ENCODE peak calls at places on chromosomes 5 and 9, in five cellular contexts. M, Z, V, F and Y are unnamed samples. For H3K4me1, the result is how much of the 10 kb centered on the place peaks cover.

GRCh38 chr5:163563880-163564279 is 58.5 kb downstream of the MAT2B start:
- DNase-seq in M (no peak), Z (no peak), V (no peak), F (no peak), Y (no peak)

GRCh38 chr5:41182666-41183065 is 30.7 kb downstream of the C6 start:
- DNase-seq in M (peak), Z (no peak), V (no peak), F (no peak), Y (no peak)

GRCh38 chr9:7097785-7098420 is 340.1 kb downstream of the KDM4C start:
- DNase-seq in M (peak), Z (peak), V (no peak), F (peak), Y (no peak)

GRCh38 chr9:93652604-93653592 is 76.5 kb downstream of the PHF2 start:
- DNase-seq in M (no peak), Z (no peak), V (no peak), F (no peak), Y (no peak)

GRCh38 chr9:112819635-112820496 is 69.3 kb downstream of the SNX30 start:
- DNase-seq in M (peak), Z (peak), V (peak), F (peak), Y (peak)

GRCh38 chr9:117763314-117763713 is 59.1 kb downstream of the TLR4 start:
- DNase-seq in M (peak), Z (peak), V (no peak), F (no peak), Y (peak)

GRCh38 chr5:172932313-172933017 is 26.8 kb upstream of the RPL26L1 start:
- DNase-seq in M (peak), Z (peak), V (peak), F (peak), Y (peak)

GRCh38 chr5:527646-528591 is 3.7 kb upstream of the SLC9A3 start:
- DNase-seq in M (no peak), Z (no peak), V (no peak), F (no peak), Y (no peak)

GRCh38 chr5:95081500-95082355 is 203.2 kb downstream of the MCTP1 start:
- DNase-seq in M (peak), Z (peak), V (no peak), F (peak), Y (peak)

GRCh38 chr5:132812949-132813598 is at the start of gene SOWAHA:
- DNase-seq in M (no peak), Z (no peak), V (no peak), F (no peak), Y (no peak)

GRCh38 chr9:35229066-35229778 is 67.4 kb downstream of the UNC13B start:
- DNase-seq in M (no peak), Z (no peak), V (no peak), F (peak), Y (no peak)

GRCh38 chr9:129523953-129524847 is 96.7 kb downstream of the C9orf50 start:
- DNase-seq in M (no peak), Z (no peak), V (no peak), F (no peak), Y (no peak)

GRCh38 chr9:134025606-134026541 is 593 bp downstream of the BRD3OS start:
- DNase-seq in M (peak), Z (peak), V (peak), F (peak), Y (peak)

GRCh38 chr5:175383350-175383749 is 60.6 kb downstream of the DRD1 start:
- DNase-seq in M (peak), Z (no peak), V (no peak), F (peak), Y (no peak)

GRCh38 chr5:139645495-139645871 is 2.7 kb upstream of the CXXC5 start:
- DNase-seq in M (no peak), Z (no peak), V (no peak), F (no peak), Y (no peak)

GRCh38 chr9:36828574-36829141 is 205.4 kb downstream of the PAX5 start:
- DNase-seq in M (no peak), Z (no peak), V (no peak), F (no peak), Y (no peak)

GRCh38 chr5:5957737-5958136 is 420.6 kb downstream of the MED10 start:
- DNase-seq in M (no peak), Z (no peak), V (no peak), F (no peak), Y (no peak)

GRCh38 chr5:9562101-9562500 is 16.2 kb upstream of the SEMA5A start:
- DNase-seq in M (peak), Z (peak), V (no peak), F (peak), Y (no peak)

GRCh38 chr5:80781356-80781755 is 126.6 kb upstream of the DHFR start:
- DNase-seq in M (peak), Z (peak), V (no peak), F (peak), Y (peak)

GRCh38 chr5:63401434-63402046 is 560.7 kb downstream of the HTR1A start:
- DNase-seq in M (peak), Z (peak), V (peak), F (peak), Y (peak)

GRCh38 chr5:171207256-171207866 is 101.7 kb upstream of the TLX3 start:
- DNase-seq in M (peak), Z (peak), V (peak), F (peak), Y (peak)

GRCh38 chr9:116055536-116055935 is 98.1 kb upstream of the PAPPA start:
- DNase-seq in M (peak), Z (peak), V (no peak), F (no peak), Y (peak)

GRCh38 chr9:100368672-100369071 is 15.9 kb upstream of the TEX10 start:
- DNase-seq in M (no peak), Z (no peak), V (peak), F (no peak), Y (no peak)

GRCh38 chr5:141870226-141870625 is 8.0 kb downstream of the PCDH1 start:
- DNase-seq in M (no peak), Z (no peak), V (no peak), F (no peak), Y (peak)

GRCh38 chr9:935348-935965 is 41.0 kb upstream of the DMRT3 start:
- DNase-seq in M (peak), Z (peak), V (no peak), F (peak), Y (peak)

GRCh38 chr5:135704616-135705015 is 125.8 kb upstream of the CXCL14 start:
- DNase-seq in M (no peak), Z (no peak), V (no peak), F (no peak), Y (no peak)

GRCh38 chr9:137407590-137408300 is 15.2 kb downstream of the EXD3 start:
- DNase-seq in M (no peak), Z (peak), V (no peak), F (no peak), Y (no peak)

GRCh38 chr5:55151923-55152842 is 7.8 kb upstream of the GPX8 start:
- DNase-seq in M (peak), Z (peak), V (no peak), F (peak), Y (peak)

GRCh38 chr9:76662476-76663281 is 101.6 kb upstream of the PCA3 start:
- DNase-seq in M (no peak), Z (no peak), V (no peak), F (no peak), Y (no peak)

GRCh38 chr9:1978941-1979340 is 36.2 kb upstream of the SMARCA2 start:
- DNase-seq in M (peak), Z (peak), V (no peak), F (no peak), Y (peak)

GRCh38 chr5:118301696-118302095 is 686.7 kb downstream of the DTWD2 start:
- DNase-seq in M (no peak), Z (no peak), V (no peak), F (no peak), Y (no peak)

DNA sequence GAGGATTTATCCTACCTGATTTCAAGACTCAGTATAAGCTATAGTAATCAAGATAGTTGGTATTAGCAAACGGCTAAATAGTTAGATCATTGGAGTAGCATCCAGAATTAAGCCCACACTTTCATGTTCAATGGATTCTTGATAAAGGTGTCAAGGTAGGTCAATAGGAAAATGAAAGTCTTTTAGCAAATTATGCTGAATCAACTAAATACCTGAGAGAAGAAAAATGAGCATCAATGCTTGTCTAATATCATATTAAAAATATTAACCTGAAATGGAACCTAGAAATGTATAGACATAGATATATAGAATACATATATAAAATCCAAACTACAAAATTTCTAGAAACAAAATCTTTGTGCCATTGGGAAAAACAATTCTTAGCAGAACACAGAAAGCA is 685.6 kb downstream of the DTWD2 start:
- DNase-seq in M (no peak), Z (no peak), V (no peak), F (no peak), Y (no peak)
- H2AFZ ChIP-seq in M (no peak), Z (no peak), V (no peak), F (no peak), Y (no peak)

DNA sequence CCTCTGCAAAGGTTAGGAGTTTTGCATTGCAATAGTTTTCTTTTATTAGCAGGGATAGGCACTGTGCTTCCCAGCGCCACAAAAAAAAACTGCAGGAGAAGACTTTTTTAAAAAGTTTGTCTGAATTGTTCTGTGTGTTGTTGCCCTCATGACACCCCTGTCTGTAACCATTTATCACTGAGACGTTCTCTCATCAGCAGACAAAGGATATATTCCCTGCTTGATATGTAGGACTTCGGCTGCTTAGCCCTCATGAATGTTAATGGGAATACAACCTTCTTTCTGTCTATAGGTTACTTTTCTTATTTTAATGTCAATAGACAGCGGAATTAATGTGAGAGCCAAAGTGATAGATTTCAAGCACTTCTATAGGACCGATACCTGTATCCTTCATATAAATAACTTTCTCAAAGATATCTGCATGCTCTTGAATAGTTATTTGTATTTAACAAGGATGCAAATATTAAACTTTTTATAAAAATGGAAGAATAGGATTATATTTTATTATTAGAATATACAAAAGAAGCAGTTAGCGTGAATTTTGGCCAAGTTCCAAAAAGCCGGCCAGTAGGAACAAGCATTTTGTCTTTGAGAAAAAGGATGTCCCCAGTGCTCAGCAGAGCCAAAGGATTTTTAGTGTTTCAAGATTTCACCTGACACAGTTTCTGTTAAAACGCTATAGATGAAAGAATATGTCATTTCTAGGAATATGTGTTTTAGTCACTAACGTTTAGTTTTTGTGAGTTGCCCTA is 1.5 kb upstream of the LYSMD3 start:
- DNase-seq in M (no peak), Z (no peak), V (no peak), F (peak), Y (no peak)
- H3K9ac ChIP-seq in M (no peak), Z (peak), V (peak), F (peak), Y (no peak)

GRCh38 chr9:106441283-106441682 is 421.7 kb upstream of the ZNF462 start:
- DNase-seq in M (no peak), Z (no peak), V (no peak), F (peak), Y (no peak)
- H3K4me1 ChIP-seq in M (under half), Z (under half), V (under half), F (under half), Y (under half)

DNA sequence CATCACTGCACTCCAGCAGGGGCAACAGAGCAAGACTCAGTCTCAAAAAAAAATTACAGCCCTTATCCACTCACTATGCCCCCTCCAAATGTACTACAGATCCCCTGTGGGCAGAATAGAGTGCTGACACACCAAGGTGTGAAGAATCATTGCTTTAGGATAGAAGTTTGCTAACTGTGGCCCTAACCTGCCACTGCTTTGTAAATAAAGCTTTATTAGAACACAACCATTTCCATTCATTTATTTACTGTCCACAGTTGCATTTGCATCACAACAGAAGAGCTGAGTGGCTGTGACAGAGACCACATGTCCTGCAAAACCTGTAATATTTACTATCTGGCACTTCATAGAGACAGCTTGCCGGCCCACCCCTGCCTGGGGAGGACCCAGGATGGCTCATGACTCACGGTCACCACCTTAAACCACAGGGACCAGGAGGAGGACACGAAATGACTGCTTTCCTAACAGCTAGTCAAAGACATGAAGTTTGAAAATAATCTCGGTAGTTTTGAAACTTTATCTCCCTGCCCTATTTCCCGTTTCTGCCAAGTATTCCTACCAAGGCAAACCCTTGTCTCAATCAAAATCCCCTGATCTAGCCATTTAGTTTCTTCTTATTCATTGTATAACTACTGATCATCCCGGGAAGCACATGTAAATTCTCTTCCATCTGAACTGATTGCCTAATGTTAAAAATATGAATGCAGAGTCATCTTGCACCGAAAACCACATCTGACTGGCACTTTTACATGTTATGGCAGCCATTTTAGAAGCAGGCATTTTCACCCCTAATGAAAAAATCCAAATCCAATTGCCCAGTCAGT is 206.1 kb downstream of the SLIT3 start:
- DNase-seq in M (peak), Z (peak), V (no peak), F (peak), Y (peak)
- H2AFZ ChIP-seq in M (no peak), Z (peak), V (no peak), F (peak), Y (peak)

GRCh38 chr9:131422241-131422792 is 28.4 kb downstream of the PRRC2B start:
- DNase-seq in M (no peak), Z (peak), V (no peak), F (peak), Y (peak)
- H3K9ac ChIP-seq in M (no peak), Z (no peak), V (no peak), F (no peak), Y (no peak)

GRCh38 chr9:108441251-108441650 is 414.5 kb downstream of the ACTL7B start:
- DNase-seq in M (no peak), Z (no peak), V (no peak), F (no peak), Y (no peak)

GRCh38 chr9:108443278-108443633 is 412.5 kb downstream of the ACTL7B start:
- DNase-seq in M (no peak), Z (peak), V (no peak), F (no peak), Y (peak)

GRCh38 chr9:108443741-108444140 is 412.0 kb downstream of the ACTL7B start:
- DNase-seq in M (peak), Z (peak), V (no peak), F (peak), Y (peak)

GRCh38 chr9:108444400-108445358 is 411.1 kb downstream of the ACTL7B start:
- DNase-seq in M (peak), Z (peak), V (no peak), F (peak), Y (peak)

GRCh38 chr9:108442604-108443277 is 413.0 kb downstream of the ACTL7B start:
- DNase-seq in M (no peak), Z (no peak), V (no peak), F (no peak), Y (no peak)
- H3K4me1 ChIP-seq in M (under half), Z (half or more), V (under half), F (under half), Y (under half)

DNA sequence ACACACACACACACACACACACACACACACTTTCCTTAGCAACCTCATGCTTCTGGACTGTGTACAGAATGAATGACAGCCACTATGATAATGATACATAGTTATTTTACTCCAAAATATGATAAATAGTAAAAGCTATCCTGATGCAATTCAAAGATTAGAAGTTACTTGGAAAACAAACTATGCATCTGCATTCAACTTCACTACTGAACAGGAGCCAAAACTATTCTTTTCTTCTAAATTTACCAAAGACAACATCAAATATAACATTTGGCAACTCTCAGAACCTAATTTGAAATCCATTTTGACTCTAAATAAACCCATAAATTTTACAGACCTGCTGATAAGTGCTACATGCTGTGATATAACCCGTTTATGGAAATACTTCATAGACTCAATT is 33.3 kb downstream of the GLIS3 start:
- DNase-seq in M (no peak), Z (no peak), V (no peak), F (no peak), Y (no peak)
- H2AFZ ChIP-seq in M (no peak), Z (no peak), V (no peak), F (no peak), Y (no peak)

GRCh38 chr9:37921168-37921510 is 17.2 kb upstream of the SLC25A51 start:
- DNase-seq in M (no peak), Z (no peak), V (no peak), F (no peak), Y (no peak)
- H3K9ac ChIP-seq in M (no peak), Z (no peak), V (no peak), F (no peak), Y (no peak)

GRCh38 chr9:127249877-127250276 is 14.7 kb upstream of the GARNL3 start:
- DNase-seq in M (no peak), Z (no peak), V (no peak), F (no peak), Y (no peak)

GRCh38 chr9:127250896-127251391 is 13.6 kb upstream of the GARNL3 start:
- DNase-seq in M (no peak), Z (no peak), V (no peak), F (no peak), Y (no peak)

GRCh38 chr9:127255692-127256091 is 8.9 kb upstream of the GARNL3 start:
- DNase-seq in M (no peak), Z (no peak), V (no peak), F (no peak), Y (no peak)

GRCh38 chr9:127253446-127253845 is 11.1 kb upstream of the GARNL3 start:
- DNase-seq in M (no peak), Z (no peak), V (no peak), F (no peak), Y (no peak)

GRCh38 chr9:127252405-127253093 is 12.0 kb upstream of the GARNL3 start:
- DNase-seq in M (no peak), Z (peak), V (no peak), F (peak), Y (no peak)
- H3K4me1 ChIP-seq in M (under half), Z (under half), V (under half), F (under half), Y (under half)

DNA sequence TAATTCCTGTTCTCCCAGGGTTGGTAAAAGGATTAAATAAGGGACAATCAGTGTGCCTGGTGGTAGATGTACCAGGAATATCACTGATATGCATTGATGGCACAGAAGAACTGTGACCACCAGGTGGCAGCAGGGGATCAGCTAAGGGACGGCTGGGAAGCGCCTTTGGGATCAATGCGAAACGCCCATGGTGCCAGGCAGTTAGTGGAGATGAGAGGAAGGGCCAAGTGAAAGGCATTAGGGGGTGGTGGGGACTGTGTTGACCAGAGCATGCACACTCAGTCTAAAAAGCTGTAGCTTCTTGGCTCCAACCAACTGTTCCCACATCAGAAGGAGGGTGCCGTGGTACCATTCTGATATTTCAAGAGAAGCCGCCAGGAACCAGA is 55.6 kb downstream of the ARHGEF37 start:
- DNase-seq in M (peak), Z (peak), V (peak), F (peak), Y (peak)
- H2AFZ ChIP-seq in M (no peak), Z (no peak), V (no peak), F (no peak), Y (no peak)